ENCODE peak calls at places on chromosomes 5 and 9, in six cellular contexts. O is GM12892, I is frontal cortex, Y is Panc1, R is A549, H is NCI-H345. A is an unnamed sample.

GRCh38 chr5:138989720-138990119 is 114.6 kb upstream of the LRRTM2 start:
- DNase-seq in I (no peak), O (no peak), Y (no peak), R (no peak), H (no peak), A (no peak)

GRCh38 chr5:52502591-52502990 is 285.1 kb upstream of the ITGA1 start:
- DNase-seq in R (no peak), Y (no peak), I (no peak), O (no peak), H (peak), A (no peak)

GRCh38 chr9:138009016-138009415 is 131.4 kb downstream of the CACNA1B start:
- DNase-seq in H (no peak), R (no peak), I (no peak), O (no peak), Y (no peak), A (no peak)

GRCh38 chr9:126614455-126615248 is 924 bp downstream of the LMX1B start:
- DNase-seq in H (no peak), R (no peak), Y (no peak), O (peak), I (peak), A (no peak)

GRCh38 chr9:123445981-123446610 is 90.1 kb downstream of the CRB2 start:
- DNase-seq in Y (no peak), I (no peak), R (no peak), H (no peak), O (no peak), A (no peak)

GRCh38 chr5:98997000-98997399 is 68.2 kb upstream of the CHD1 start:
- DNase-seq in Y (no peak), R (no peak), H (no peak), I (no peak), O (no peak), A (no peak)

GRCh38 chr5:128334010-128334716 is 203.9 kb downstream of the FBN2 start:
- DNase-seq in Y (no peak), R (no peak), H (no peak), O (no peak), I (no peak), A (no peak)

GRCh38 chr9:129278391-129279237 is 100.6 kb upstream of the IER5L start:
- DNase-seq in R (peak), O (no peak), H (peak), Y (no peak), I (peak), A (peak)

GRCh38 chr5:136108131-136108739 is 24.4 kb upstream of the SMAD5 start:
- DNase-seq in H (no peak), I (no peak), R (no peak), Y (no peak), O (no peak), A (peak)

A was measured in prostate gland.